ENCODE peak calls at places on chromosomes 11 and 22, in ten cellular contexts. One of them, this sample, is unnamed.

GRCh38 chr11:72719144-72719543 is 33.1 kb downstream of the ARAP1 start:
- DNase-seq in cardiac muscle cell: peak; percentile 67
- DNase-seq in right lobe of liver: no peak
- DNase-seq in kidney: peak; percentile 31
- DNase-seq in colonic mucosa: no peak
- DNase-seq in heart right ventricle: peak; percentile 61
- DNase-seq in body of pancreas: peak; percentile 60
- DNase-seq in HCT116: no peak
- DNase-seq in adrenal gland: peak; percentile 72
- DNase-seq in pancreas: no peak
- DNase-seq in this sample: no peak

GRCh38 chr11:73257342-73258103 is 14.6 kb upstream of the P2RY6 start:
- DNase-seq in kidney: peak; percentile 95
- DNase-seq in HCT116: peak; percentile 27
- DNase-seq in pancreas: no peak
- DNase-seq in adrenal gland: peak; percentile 77
- DNase-seq in right lobe of liver: no peak
- DNase-seq in colonic mucosa: no peak
- DNase-seq in body of pancreas: no peak
- DNase-seq in cardiac muscle cell: peak; percentile 90
- DNase-seq in heart right ventricle: peak; percentile 48
- DNase-seq in this sample: peak; percentile 91

GRCh38 chr11:7548659-7549283 is 35.0 kb downstream of the PPFIBP2 start:
- DNase-seq in cardiac muscle cell: no peak
- DNase-seq in heart right ventricle: no peak
- DNase-seq in pancreas: peak; percentile 66
- DNase-seq in adrenal gland: no peak
- DNase-seq in body of pancreas: peak; percentile 18
- DNase-seq in right lobe of liver: peak; percentile 55
- DNase-seq in kidney: no peak
- DNase-seq in HCT116: peak; percentile 16
- DNase-seq in colonic mucosa: peak; percentile 63
- DNase-seq in this sample: no peak

GRCh38 chr22:19892249-19892879 is 37.7 kb upstream of the GNB1L start:
- DNase-seq in kidney: peak; percentile 65
- DNase-seq in heart right ventricle: no peak
- DNase-seq in colonic mucosa: no peak
- DNase-seq in cardiac muscle cell: peak; percentile 63
- DNase-seq in HCT116: no peak
- DNase-seq in body of pancreas: no peak
- DNase-seq in pancreas: no peak
- DNase-seq in right lobe of liver: no peak
- DNase-seq in adrenal gland: no peak
- DNase-seq in this sample: no peak

GRCh38 chr11:107397357-107397756 is 60.3 kb downstream of the CWF19L2 start:
- DNase-seq in body of pancreas: no peak
- DNase-seq in adrenal gland: no peak
- DNase-seq in kidney: no peak
- DNase-seq in cardiac muscle cell: no peak
- DNase-seq in pancreas: no peak
- DNase-seq in right lobe of liver: no peak
- DNase-seq in colonic mucosa: no peak
- DNase-seq in heart right ventricle: no peak
- DNase-seq in HCT116: peak; percentile 12
- DNase-seq in this sample: peak; percentile 25

GRCh38 chr11:94641167-94641761 is 74.1 kb downstream of the PIWIL4 start:
- DNase-seq in body of pancreas: no peak
- DNase-seq in kidney: no peak
- DNase-seq in right lobe of liver: no peak
- DNase-seq in colonic mucosa: no peak
- DNase-seq in pancreas: no peak
- DNase-seq in cardiac muscle cell: peak; percentile 64
- DNase-seq in adrenal gland: no peak
- DNase-seq in heart right ventricle: peak; percentile 31
- DNase-seq in HCT116: no peak
- DNase-seq in this sample: no peak

GRCh38 chr11:114359342-114359741 is 41.0 kb downstream of the C11orf71 start:
- DNase-seq in pancreas: no peak
- DNase-seq in kidney: no peak
- DNase-seq in adrenal gland: no peak
- DNase-seq in body of pancreas: no peak
- DNase-seq in cardiac muscle cell: peak; percentile 25
- DNase-seq in right lobe of liver: no peak
- DNase-seq in colonic mucosa: no peak
- DNase-seq in heart right ventricle: no peak
- DNase-seq in HCT116: no peak
- DNase-seq in this sample: no peak

GRCh38 chr22:49811014-49811791 is 16.5 kb downstream of the BRD1 start:
- DNase-seq in adrenal gland: no peak
- DNase-seq in right lobe of liver: peak; percentile 77
- DNase-seq in pancreas: no peak
- DNase-seq in colonic mucosa: no peak
- DNase-seq in HCT116: no peak
- DNase-seq in body of pancreas: no peak
- DNase-seq in heart right ventricle: no peak
- DNase-seq in cardiac muscle cell: no peak
- DNase-seq in kidney: no peak
- DNase-seq in this sample: no peak

GRCh38 chr11:76524919-76525318 is 80.1 kb downstream of the EMSY start:
- DNase-seq in heart right ventricle: no peak
- DNase-seq in cardiac muscle cell: peak; percentile 38
- DNase-seq in kidney: no peak
- DNase-seq in body of pancreas: peak; percentile 64
- DNase-seq in HCT116: peak; percentile 26
- DNase-seq in adrenal gland: no peak
- DNase-seq in right lobe of liver: no peak
- DNase-seq in colonic mucosa: peak; percentile 56
- DNase-seq in pancreas: no peak
- DNase-seq in this sample: no peak

GRCh38 chr11:95641506-95641905 is 148.1 kb downstream of the FAM76B start:
- DNase-seq in HCT116: no peak
- DNase-seq in colonic mucosa: no peak
- DNase-seq in right lobe of liver: peak; percentile 36
- DNase-seq in kidney: no peak
- DNase-seq in adrenal gland: peak; percentile 34
- DNase-seq in cardiac muscle cell: no peak
- DNase-seq in pancreas: no peak
- DNase-seq in heart right ventricle: no peak
- DNase-seq in body of pancreas: no peak
- DNase-seq in this sample: no peak

GRCh38 chr11:133941546-133941945 is 15.2 kb downstream of the IGSF9B start:
- DNase-seq in colonic mucosa: no peak
- DNase-seq in right lobe of liver: no peak
- DNase-seq in cardiac muscle cell: no peak
- DNase-seq in pancreas: no peak
- DNase-seq in kidney: peak; percentile 37
- DNase-seq in HCT116: no peak
- DNase-seq in heart right ventricle: no peak
- DNase-seq in adrenal gland: no peak
- DNase-seq in body of pancreas: no peak
- DNase-seq in this sample: no peak

GRCh38 chr11:72069787-72070251 is 10.5 kb downstream of the NUMA1 start:
- DNase-seq in HCT116: peak; percentile 51
- DNase-seq in cardiac muscle cell: peak; percentile 85
- DNase-seq in adrenal gland: peak; percentile 92
- DNase-seq in pancreas: peak; percentile 76
- DNase-seq in body of pancreas: peak; percentile 91
- DNase-seq in colonic mucosa: peak; percentile 87
- DNase-seq in kidney: peak; percentile 93
- DNase-seq in right lobe of liver: peak; percentile 85
- DNase-seq in heart right ventricle: peak; percentile 74
- DNase-seq in this sample: no peak

GRCh38 chr11:125871391-125872137 is 15.9 kb upstream of the HYLS1 start:
- DNase-seq in cardiac muscle cell: peak; percentile 71
- DNase-seq in heart right ventricle: no peak
- DNase-seq in HCT116: peak; percentile 29
- DNase-seq in colonic mucosa: no peak
- DNase-seq in right lobe of liver: no peak
- DNase-seq in kidney: no peak
- DNase-seq in adrenal gland: peak; percentile 45
- DNase-seq in pancreas: no peak
- DNase-seq in body of pancreas: peak; percentile 26
- DNase-seq in this sample: no peak

GRCh38 chr11:15189189-15189588 is 74.5 kb downstream of the INSC start:
- DNase-seq in HCT116: no peak
- DNase-seq in pancreas: no peak
- DNase-seq in body of pancreas: no peak
- DNase-seq in heart right ventricle: no peak
- DNase-seq in kidney: no peak
- DNase-seq in right lobe of liver: no peak
- DNase-seq in cardiac muscle cell: no peak
- DNase-seq in adrenal gland: no peak
- DNase-seq in colonic mucosa: no peak
- DNase-seq in this sample: no peak

GRCh38 chr11:123577081-123577598 is 77.3 kb downstream of the SCN3B start:
- DNase-seq in right lobe of liver: peak; percentile 74
- DNase-seq in kidney: no peak
- DNase-seq in pancreas: peak; percentile 93
- DNase-seq in cardiac muscle cell: peak; percentile 56
- DNase-seq in adrenal gland: peak; percentile 85
- DNase-seq in body of pancreas: peak; percentile 60
- DNase-seq in heart right ventricle: peak; percentile 77
- DNase-seq in colonic mucosa: peak; percentile 62
- DNase-seq in HCT116: peak; percentile 15
- DNase-seq in this sample: no peak

GRCh38 chr11:91688672-91689071 is 535.9 kb upstream of the FAT3 start:
- DNase-seq in body of pancreas: no peak
- DNase-seq in adrenal gland: no peak
- DNase-seq in colonic mucosa: no peak
- DNase-seq in heart right ventricle: no peak
- DNase-seq in pancreas: no peak
- DNase-seq in HCT116: no peak
- DNase-seq in kidney: no peak
- DNase-seq in right lobe of liver: no peak
- DNase-seq in cardiac muscle cell: no peak
- DNase-seq in this sample: no peak

GRCh38 chr22:18050065-18050464 is 25.7 kb upstream of the MICAL3 start:
- DNase-seq in right lobe of liver: no peak
- DNase-seq in kidney: peak; percentile 8
- DNase-seq in body of pancreas: no peak
- DNase-seq in HCT116: no peak
- DNase-seq in adrenal gland: no peak
- DNase-seq in heart right ventricle: no peak
- DNase-seq in cardiac muscle cell: no peak
- DNase-seq in colonic mucosa: no peak
- DNase-seq in pancreas: no peak
- DNase-seq in this sample: no peak

DNA sequence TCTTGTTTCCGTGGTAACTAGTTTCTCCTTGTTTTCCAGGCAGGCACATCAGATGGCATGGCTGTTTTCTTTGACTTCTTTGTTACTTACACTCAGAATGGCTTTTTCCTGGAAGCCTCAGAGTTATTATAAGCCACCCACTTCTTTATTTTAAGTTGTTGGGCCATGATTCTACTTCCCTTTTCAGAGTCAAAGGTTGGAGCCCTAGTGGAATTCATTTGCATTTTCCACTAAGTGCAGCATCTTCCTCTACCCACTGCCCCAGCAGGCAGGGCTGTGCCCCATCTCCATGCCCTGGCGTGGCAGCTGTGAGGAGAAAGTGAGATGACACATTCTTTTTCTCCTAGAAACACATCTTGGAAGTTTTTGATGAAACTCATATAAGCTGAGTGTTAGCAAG is 95.0 kb downstream of the PRR5L start:
- DNase-seq in pancreas: no peak
- DNase-seq in cardiac muscle cell: no peak
- DNase-seq in HCT116: no peak
- DNase-seq in adrenal gland: no peak
- DNase-seq in heart right ventricle: no peak
- DNase-seq in body of pancreas: peak; percentile 26
- DNase-seq in colonic mucosa: no peak
- DNase-seq in right lobe of liver: no peak
- DNase-seq in kidney: no peak
- DNase-seq in this sample: no peak
- H3K4me1 ChIP-seq in pancreas: no peaks in the 10 kb centered on the region
- H3K4me1 ChIP-seq in cardiac muscle cell: no peaks in the 10 kb centered on the region
- H3K4me1 ChIP-seq in HCT116: no peaks in the 10 kb centered on the region
- H3K4me1 ChIP-seq in adrenal gland: peaks cover 8% of the 10 kb centered on the region
- H3K4me1 ChIP-seq in heart right ventricle: no peaks in the 10 kb centered on the region
- H3K4me1 ChIP-seq in body of pancreas: no peaks in the 10 kb centered on the region
- H3K4me1 ChIP-seq in colonic mucosa: no peaks in the 10 kb centered on the region
- H3K4me1 ChIP-seq in right lobe of liver: no peaks in the 10 kb centered on the region
- H3K4me1 ChIP-seq in kidney: no peaks in the 10 kb centered on the region
- H3K4me1 ChIP-seq in this sample: no peaks in the 10 kb centered on the region

GRCh38 chr22:30187094-30187493 is 59.5 kb downstream of the LIF start:
- DNase-seq in heart right ventricle: no peak
- DNase-seq in colonic mucosa: no peak
- DNase-seq in adrenal gland: no peak
- DNase-seq in cardiac muscle cell: no peak
- DNase-seq in body of pancreas: no peak
- DNase-seq in kidney: no peak
- DNase-seq in right lobe of liver: no peak
- DNase-seq in HCT116: no peak
- DNase-seq in pancreas: no peak
- DNase-seq in this sample: no peak
- TF ChIP-seq CTCF in heart right ventricle: no peak
- TF ChIP-seq CTCF in colonic mucosa: no peak
- TF ChIP-seq CTCF in adrenal gland: no peak
- TF ChIP-seq CTCF in cardiac muscle cell: no peak
- TF ChIP-seq CTCF in body of pancreas: no peak
- TF ChIP-seq CTCF in kidney: no peak
- TF ChIP-seq CTCF in right lobe of liver: no peak
- TF ChIP-seq CTCF in HCT116: no peak
- TF ChIP-seq CTCF in pancreas: no peak
- TF ChIP-seq CTCF in this sample: no peak

GRCh38 chr22:37842015-37842793 is 1.9 kb downstream of the ANKRD54 start:
- DNase-seq in adrenal gland: peak; percentile 38
- DNase-seq in heart right ventricle: no peak
- DNase-seq in cardiac muscle cell: no peak
- DNase-seq in pancreas: no peak
- DNase-seq in body of pancreas: peak; percentile 78
- DNase-seq in right lobe of liver: no peak
- DNase-seq in HCT116: no peak
- DNase-seq in colonic mucosa: peak; percentile 54
- DNase-seq in kidney: peak; percentile 20
- DNase-seq in this sample: no peak
- H3K27ac ChIP-seq in adrenal gland: peak overlapping the region; percentile 12
- H3K27ac ChIP-seq in heart right ventricle: no peak overlapping the region
- H3K27ac ChIP-seq in cardiac muscle cell: peak overlapping the region; percentile 48
- H3K27ac ChIP-seq in pancreas: peak overlapping the region; percentile 95
- H3K27ac ChIP-seq in body of pancreas: peak overlapping the region; percentile 89
- H3K27ac ChIP-seq in right lobe of liver: no peak overlapping the region
- H3K27ac ChIP-seq in HCT116: no peak overlapping the region
- H3K27ac ChIP-seq in colonic mucosa: peak overlapping the region; percentile 13
- H3K27ac ChIP-seq in kidney: no peak overlapping the region
- H3K27ac ChIP-seq in this sample: no peak overlapping the region

DNA sequence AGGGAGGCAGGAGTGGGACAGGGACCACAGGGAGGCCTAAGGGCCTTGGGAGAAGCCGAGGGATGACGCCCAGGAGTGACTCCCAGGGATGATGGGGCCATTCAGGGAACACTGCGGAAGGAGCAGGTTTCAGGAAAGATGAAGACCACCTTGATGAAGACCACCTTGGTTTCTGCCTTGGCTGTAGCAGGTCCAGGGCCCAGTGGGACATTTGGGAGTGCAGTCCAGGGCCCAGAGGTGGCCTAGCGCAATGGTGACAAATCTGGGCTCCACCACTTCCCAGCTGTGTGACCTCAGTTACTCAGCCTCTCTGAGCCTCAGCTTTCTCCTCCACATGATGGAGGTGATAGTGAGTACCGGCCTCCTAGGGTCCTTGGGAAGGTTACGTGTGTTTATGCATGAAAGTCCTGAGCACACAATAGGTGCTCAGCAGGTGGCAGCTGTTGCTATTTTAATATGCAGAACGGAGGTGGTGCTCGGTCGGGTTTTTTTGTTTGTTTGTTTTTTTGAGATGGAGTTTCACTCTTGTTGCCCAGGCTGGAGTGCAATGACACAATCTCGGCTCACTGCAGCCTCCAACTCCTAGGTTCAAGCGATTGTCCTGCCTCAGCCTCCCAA is 770 bp downstream of the TSGA10IP start:
- DNase-seq in adrenal gland: no peak
- DNase-seq in pancreas: no peak
- DNase-seq in right lobe of liver: no peak
- DNase-seq in heart right ventricle: no peak
- DNase-seq in cardiac muscle cell: no peak
- DNase-seq in colonic mucosa: no peak
- DNase-seq in HCT116: no peak
- DNase-seq in body of pancreas: no peak
- DNase-seq in kidney: peak; percentile 16
- DNase-seq in this sample: no peak
- H3K4me1 ChIP-seq in adrenal gland: no peaks in the 10 kb centered on the region
- H3K4me1 ChIP-seq in pancreas: no peaks in the 10 kb centered on the region
- H3K4me1 ChIP-seq in right lobe of liver: no peaks in the 10 kb centered on the region
- H3K4me1 ChIP-seq in heart right ventricle: no peaks in the 10 kb centered on the region
- H3K4me1 ChIP-seq in cardiac muscle cell: no peaks in the 10 kb centered on the region
- H3K4me1 ChIP-seq in colonic mucosa: no peaks in the 10 kb centered on the region
- H3K4me1 ChIP-seq in HCT116: no peaks in the 10 kb centered on the region
- H3K4me1 ChIP-seq in body of pancreas: no peaks in the 10 kb centered on the region
- H3K4me1 ChIP-seq in kidney: no peaks in the 10 kb centered on the region
- H3K4me1 ChIP-seq in this sample: no peaks in the 10 kb centered on the region